ENCODE peak calls at places on chromosomes 13 and 19, in four cellular contexts. T is K562, H is GM12878, I is IMR-90. P is an unnamed sample.

GRCh38 chr19:7748756-7749155 is 1.4 kb upstream of the CD209 start:
- DNase-seq in T (no peak), H (no peak), I (peak), P (peak)

GRCh38 chr13:45341799-45342584 is 1.0 kb upstream of the TPT1 start:
- DNase-seq in T (no peak), H (no peak), I (no peak), P (no peak)

GRCh38 chr13:103130681-103131210 is 64.5 kb upstream of the SLC10A2 start:
- DNase-seq in T (no peak), H (peak), I (no peak), P (no peak)

GRCh38 chr13:98274921-98275487 is 97.9 kb upstream of the RNF113B start:
- DNase-seq in T (no peak), H (no peak), I (peak), P (no peak)

GRCh38 chr19:38362076-38362945 is 12.1 kb upstream of the PSMD8 start:
- DNase-seq in T (peak), H (no peak), I (peak), P (peak)

GRCh38 chr19:19539738-19540703 is 2.0 kb downstream of the CILP2 start:
- DNase-seq in T (peak), H (no peak), I (peak), P (peak)

GRCh38 chr13:35994131-35994966 is 136.8 kb downstream of the DCLK1 start:
- DNase-seq in T (no peak), H (no peak), I (peak), P (no peak)

GRCh38 chr13:40352807-40353562 is 313.5 kb downstream of the FOXO1 start:
- DNase-seq in T (no peak), H (no peak), I (no peak), P (no peak)

GRCh38 chr19:4596033-4596904 is 36.8 kb upstream of the SEMA6B start:
- DNase-seq in T (no peak), H (no peak), I (no peak), P (no peak)

GRCh38 chr13:100530645-100531044 is 57.9 kb downstream of the GGACT start:
- DNase-seq in T (no peak), H (no peak), I (peak), P (no peak)

GRCh38 chr19:53549354-53549753 is 11.4 kb downstream of the ZNF331 start:
- DNase-seq in T (no peak), H (no peak), I (peak), P (no peak)

GRCh38 chr13:114111577-114111976 is 20.8 kb downstream of the RASA3 start:
- DNase-seq in T (no peak), H (no peak), I (peak), P (no peak)

GRCh38 chr13:85969331-85969730 is 170.1 kb upstream of the SLITRK6 start:
- DNase-seq in T (no peak), H (no peak), I (no peak), P (no peak)

GRCh38 chr13:30338331-30338851 is 31.0 kb upstream of the KATNAL1 start:
- DNase-seq in T (no peak), H (no peak), I (peak), P (no peak)

GRCh38 chr19:41298327-41298964 is 11.5 kb upstream of the CCDC97 start:
- DNase-seq in T (no peak), H (no peak), I (peak), P (no peak)

GRCh38 chr13:83450586-83450985 is 431.7 kb downstream of the SLITRK1 start:
- DNase-seq in T (no peak), H (no peak), I (no peak), P (no peak)

GRCh38 chr19:55986487-55986886 is at the start of gene NLRP5:
- DNase-seq in T (no peak), H (no peak), I (no peak), P (no peak)

GRCh38 chr19:12333162-12334159 is at the start of gene ZNF563:
- DNase-seq in T (peak), H (peak), I (peak), P (no peak)

GRCh38 chr19:4649392-4650094 is 10.2 kb downstream of the TNFAIP8L1 start:
- DNase-seq in T (no peak), H (no peak), I (no peak), P (no peak)

GRCh38 chr19:16446108-16447014 is 25.4 kb downstream of the EPS15L1 start:
- DNase-seq in T (no peak), H (peak), I (peak), P (no peak)

GRCh38 chr13:44117351-44117750 is 237.6 kb downstream of the LACC1 start:
- DNase-seq in T (no peak), H (no peak), I (peak), P (no peak)
- TF ChIP-seq ELK1 in T (no peak), H (no peak), I (no peak), P (no peak)

GRCh38 chr19:37127999-37128820 is 44.3 kb downstream of the ZNF585A start:
- DNase-seq in T (no peak), H (no peak), I (no peak), P (no peak)
- TF ChIP-seq BHLHE40 in T (no peak), H (no peak), I (no peak), P (no peak)

DNA sequence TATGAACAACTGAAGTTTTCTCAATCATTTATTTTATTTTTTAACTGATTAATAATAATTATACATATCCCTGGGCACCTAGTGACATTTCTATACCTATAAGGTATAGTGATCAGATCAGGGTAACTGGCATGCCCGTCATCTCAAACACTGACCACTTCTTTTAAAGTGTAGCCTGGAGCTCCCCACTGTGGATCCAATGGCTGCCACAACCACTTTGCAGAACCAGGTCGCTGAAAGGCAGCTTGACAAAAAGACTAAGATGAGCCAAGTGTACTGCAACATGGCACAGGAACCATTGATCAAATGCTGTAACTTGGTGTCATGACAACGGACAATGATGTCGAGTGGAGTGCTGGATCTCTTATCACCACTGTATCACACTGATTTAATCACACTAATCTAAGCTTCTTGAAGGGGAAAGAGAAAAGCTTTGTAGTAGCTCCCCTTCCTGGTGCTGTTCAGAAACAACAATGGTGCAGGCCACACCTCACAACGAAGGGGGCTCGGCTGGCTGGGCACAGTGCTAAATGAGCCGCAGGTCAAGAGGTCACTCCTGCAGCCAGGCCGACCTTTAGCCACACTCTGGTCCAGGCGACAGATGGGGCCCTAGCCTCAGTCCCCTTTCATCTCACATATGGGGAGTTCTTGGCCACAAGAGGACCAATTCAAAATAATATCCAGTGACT is 2.3 kb upstream of the TNFRSF19 start:
- DNase-seq in T (no peak), H (no peak), I (no peak), P (no peak)
- TF ChIP-seq ELK1 in T (no peak), H (no peak), I (no peak), P (no peak)

GRCh38 chr13:110361365-110361911 is 54.4 kb downstream of the COL4A2 start:
- DNase-seq in T (no peak), H (no peak), I (peak), P (no peak)

GRCh38 chr13:110360598-110360997 is 53.5 kb downstream of the COL4A2 start:
- DNase-seq in T (no peak), H (no peak), I (no peak), P (no peak)

GRCh38 chr13:110365876-110366275 is 58.8 kb downstream of the COL4A2 start:
- DNase-seq in T (no peak), H (no peak), I (no peak), P (no peak)

GRCh38 chr13:110364081-110364480 is 57.0 kb downstream of the COL4A2 start:
- DNase-seq in T (no peak), H (no peak), I (no peak), P (no peak)

GRCh38 chr13:110363009-110363408 is 55.9 kb downstream of the COL4A2 start:
- DNase-seq in T (no peak), H (no peak), I (no peak), P (no peak)
- TF ChIP-seq BHLHE40 in T (no peak), H (no peak), I (no peak), P (no peak)

GRCh38 chr19:29834991-29835390 is 23.2 kb downstream of the CCNE1 start:
- DNase-seq in T (no peak), H (no peak), I (no peak), P (no peak)

GRCh38 chr19:29831686-29832085 is 19.9 kb downstream of the CCNE1 start:
- DNase-seq in T (no peak), H (no peak), I (no peak), P (no peak)

GRCh38 chr19:29832801-29833200 is 21.0 kb downstream of the CCNE1 start:
- DNase-seq in T (no peak), H (no peak), I (no peak), P (no peak)

GRCh38 chr19:29833614-29834261 is 21.9 kb downstream of the CCNE1 start:
- DNase-seq in T (no peak), H (no peak), I (no peak), P (no peak)

GRCh38 chr19:29831041-29831548 is 19.3 kb downstream of the CCNE1 start:
- DNase-seq in T (no peak), H (no peak), I (no peak), P (no peak)
- TF ChIP-seq ELK1 in T (no peak), H (no peak), I (no peak), P (no peak)

DNA sequence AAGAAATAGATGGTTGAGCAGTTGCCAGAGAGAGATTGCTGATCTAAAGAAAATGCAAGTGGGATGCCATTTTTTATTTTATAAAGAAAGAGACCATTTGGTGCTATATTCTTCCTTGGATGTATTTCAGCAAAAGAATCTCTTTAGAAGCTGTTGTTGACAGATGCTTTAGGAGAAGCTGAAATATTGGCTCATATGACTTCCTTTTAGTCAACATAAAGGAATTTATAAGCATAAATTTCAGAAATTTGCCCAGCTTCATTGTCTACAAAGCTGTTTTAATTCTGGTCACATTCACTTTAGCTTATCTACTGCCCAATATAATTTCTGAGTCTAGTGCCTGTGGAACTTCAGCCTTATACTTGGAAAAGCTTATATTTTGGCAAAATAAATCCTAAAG is 36.9 kb downstream of the POLR1D start:
- DNase-seq in T (no peak), H (no peak), I (peak), P (no peak)
- TF ChIP-seq BHLHE40 in T (no peak), H (no peak), I (no peak), P (no peak)

GRCh38 chr19:49430172-49430677 is 5.0 kb downstream of the GFY start:
- DNase-seq in T (no peak), H (no peak), I (no peak), P (peak)

GRCh38 chr19:49433240-49433901 is 8.0 kb downstream of the SLC17A7 start:
- DNase-seq in T (no peak), H (no peak), I (no peak), P (no peak)

GRCh38 chr19:49430678-49431329 is 5.6 kb downstream of the GFY start:
- DNase-seq in T (peak), H (no peak), I (no peak), P (no peak)

GRCh38 chr19:49431330-49431749 is 6.2 kb downstream of the GFY start:
- DNase-seq in T (peak), H (no peak), I (no peak), P (peak)

DNA sequence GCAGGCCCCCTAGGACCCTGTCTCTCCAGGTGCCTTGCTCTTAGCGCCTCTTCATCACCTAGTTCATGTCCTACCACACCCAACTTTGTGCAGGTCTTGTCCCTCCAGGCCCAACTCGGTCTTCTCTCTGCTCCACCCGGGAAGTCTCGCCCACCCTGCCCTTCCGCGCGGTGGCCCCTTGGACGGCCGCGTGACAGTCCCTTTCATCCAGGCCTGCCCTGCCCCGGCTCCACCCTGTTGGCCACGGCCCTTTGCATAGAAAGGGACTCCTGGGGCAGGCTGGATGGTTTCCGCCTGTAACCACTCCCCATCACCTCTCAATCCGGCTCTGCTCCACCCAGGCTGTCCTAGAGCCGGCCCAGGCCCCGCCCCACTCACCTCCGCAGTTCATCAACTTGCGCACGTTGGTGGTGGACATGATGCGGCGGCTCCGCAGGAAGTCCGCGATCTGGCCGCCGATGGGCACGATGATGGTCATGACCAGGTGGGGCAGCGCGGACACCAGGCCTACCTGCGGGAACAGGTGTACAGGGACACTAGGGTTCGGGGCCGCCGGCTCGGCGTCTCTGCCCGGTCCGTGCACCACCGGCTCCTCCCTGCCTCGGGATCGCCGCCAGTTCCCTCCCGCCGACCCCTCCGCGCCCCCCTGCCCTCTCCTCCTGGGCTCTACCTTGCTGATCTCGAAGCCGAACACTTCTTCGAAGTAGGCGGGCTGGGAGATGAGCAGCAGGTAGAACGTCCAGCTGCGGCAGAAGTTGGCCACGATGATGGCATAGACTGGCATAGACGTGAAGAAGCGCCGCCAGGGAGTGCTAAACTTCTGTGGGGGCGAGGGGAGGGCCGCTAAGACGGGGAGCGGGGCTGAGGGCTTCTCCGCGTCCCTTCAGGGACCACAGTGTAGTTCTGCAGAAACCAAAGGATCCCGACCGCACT is 7.2 kb downstream of the GFY start:
- DNase-seq in T (no peak), H (no peak), I (no peak), P (no peak)
- TF ChIP-seq ELK1 in T (no peak), H (no peak), I (no peak), P (no peak)

GRCh38 chr19:46372901-46373572 is 26.1 kb downstream of the PPP5C start:
- DNase-seq in T (no peak), H (no peak), I (no peak), P (peak)

GRCh38 chr19:46371371-46371901 is 24.5 kb downstream of the PPP5C start:
- DNase-seq in T (no peak), H (no peak), I (peak), P (no peak)

GRCh38 chr19:46376241-46377153 is 29.6 kb downstream of the PPP5C start:
- DNase-seq in T (no peak), H (no peak), I (no peak), P (no peak)

GRCh38 chr19:46374526-46375475 is 27.9 kb downstream of the PPP5C start:
- DNase-seq in T (no peak), H (no peak), I (no peak), P (no peak)

GRCh38 chr19:46373573-46374359 is 26.9 kb downstream of the PPP5C start:
- DNase-seq in T (no peak), H (no peak), I (peak), P (peak)
- TF ChIP-seq BHLHE40 in T (no peak), H (no peak), I (no peak), P (no peak)

DNA sequence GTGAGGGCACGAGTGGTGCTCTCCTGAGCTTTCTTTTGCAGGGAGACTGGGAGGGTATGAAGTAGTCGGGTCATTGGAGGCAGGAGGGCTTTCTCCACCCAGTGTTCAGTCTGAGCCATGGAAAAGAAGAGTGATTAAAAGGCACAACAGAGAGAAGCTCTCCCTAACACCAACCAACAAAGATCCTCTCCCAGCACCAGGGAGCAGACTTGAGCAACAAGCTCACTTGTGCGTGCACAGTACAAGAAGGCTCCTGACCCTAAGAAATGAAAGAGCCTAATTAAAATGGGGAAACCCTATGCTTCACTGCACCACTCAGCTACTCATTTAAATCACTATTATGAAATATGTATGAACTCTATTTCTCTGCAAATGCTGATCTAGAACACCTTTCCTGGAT is 276.3 kb upstream of the SOX21 start:
- DNase-seq in T (no peak), H (no peak), I (no peak), P (peak)
- TF ChIP-seq ELK1 in T (no peak), H (no peak), I (no peak), P (no peak)

GRCh38 chr13:44312898-44313551 is 60.6 kb upstream of the SERP2 start:
- DNase-seq in T (no peak), H (no peak), I (peak), P (peak)

GRCh38 chr13:44311011-44311481 is 62.6 kb upstream of the SERP2 start:
- DNase-seq in T (no peak), H (no peak), I (peak), P (no peak)

GRCh38 chr13:44309771-44310767 is 63.6 kb upstream of the SERP2 start:
- DNase-seq in T (no peak), H (no peak), I (no peak), P (peak)

GRCh38 chr13:44312131-44312530 is 61.5 kb upstream of the SERP2 start:
- DNase-seq in T (no peak), H (no peak), I (no peak), P (no peak)

DNA sequence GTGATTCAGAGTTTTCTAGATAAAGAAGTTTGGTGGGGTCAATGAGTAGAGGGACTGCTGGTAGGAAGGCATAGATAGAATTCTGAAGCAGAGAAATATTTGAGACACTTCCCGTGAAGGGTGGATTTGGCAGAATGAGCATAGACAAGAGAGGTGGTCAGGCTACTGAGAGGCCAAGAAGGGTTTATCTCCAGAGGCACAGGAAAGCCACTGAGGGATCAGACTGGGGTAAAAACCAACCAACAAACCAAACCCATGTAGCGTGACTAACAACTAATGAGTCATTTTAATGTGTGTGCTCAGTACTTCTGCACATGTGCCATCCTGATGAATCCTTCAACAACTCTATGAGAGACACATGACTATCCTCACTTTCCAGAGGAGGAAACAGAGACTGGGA is 60.0 kb upstream of the SERP2 start:
- DNase-seq in T (no peak), H (no peak), I (peak), P (peak)
- TF ChIP-seq BHLHE40 in T (peak), H (no peak), I (peak), P (peak)

P was measured in A549.